ENCODE peak calls at places on chromosomes 12 and 14, in seven cellular contexts. J, P, R, A, T, V and X are unnamed samples.
A peak's percentile ranks its signal among the peaks of the same experiment; 100 is the strongest.

GRCh38 chr12:57455374-57456144 is 452 bp downstream of the INHBE start:
- DNase-seq in P (no peak), R (no peak), T (no peak), A (no peak), V (no peak), J (no peak), X (no peak)

GRCh38 chr14:76007852-76008251 is 22.3 kb downstream of the IFT43 start:
- DNase-seq in A (peak; percentile 18), T (no peak), P (no peak), V (no peak), R (no peak), J (no peak), X (peak; percentile 23)

GRCh38 chr12:13976028-13976584 is 5.3 kb downstream of the GRIN2B start:
- DNase-seq in J (no peak), A (no peak), R (no peak), V (no peak), T (no peak), P (no peak), X (no peak)

GRCh38 chr12:11171953-11172675 is 1.1 kb downstream of the SMIM10L1 start:
- DNase-seq in P (no peak), A (peak; percentile 19), V (no peak), J (peak; percentile 12), T (peak; percentile 27), R (no peak), X (no peak)

GRCh38 chr12:105235747-105236476 is at the start of gene APPL2:
- DNase-seq in V (peak; percentile 91), A (peak; percentile 87), R (peak; percentile 61), J (peak; percentile 88), T (peak; percentile 76), P (peak; percentile 94), X (peak; percentile 94)

GRCh38 chr14:37588956-37589737 is 5.9 kb downstream of the FOXA1 start:
- DNase-seq in P (no peak), V (no peak), R (no peak), J (no peak), T (no peak), A (no peak), X (no peak)

GRCh38 chr14:57275023-57275664 is 6.4 kb downstream of the AP5M1 start:
- DNase-seq in R (no peak), T (peak; percentile 30), J (no peak), V (no peak), P (no peak), A (peak; percentile 5), X (no peak)

GRCh38 chr14:52835122-52835903 is 43.9 kb upstream of the GNPNAT1 start:
- DNase-seq in P (no peak), R (no peak), A (peak; percentile 43), V (no peak), T (peak; percentile 79), J (no peak), X (peak; percentile 70)

GRCh38 chr12:125164541-125164940 is 99.3 kb downstream of the AACS start:
- DNase-seq in T (no peak), J (no peak), A (no peak), P (no peak), R (no peak), V (no peak), X (no peak)

GRCh38 chr14:91228112-91229004 is 16.1 kb downstream of the GPR68 start:
- DNase-seq in V (no peak), P (no peak), R (no peak), J (no peak), A (peak; percentile 84), T (peak; percentile 86), X (peak; percentile 76)

GRCh38 chr12:96400631-96401060 is 407 bp upstream of the CDK17 start:
- DNase-seq in R (no peak), A (peak; percentile 39), T (no peak), V (no peak), J (no peak), P (no peak), X (no peak)

GRCh38 chr14:102403028-102403427 is 40.3 kb downstream of the TECPR2 start:
- DNase-seq in T (no peak), J (no peak), A (no peak), P (no peak), V (no peak), R (no peak), X (no peak)

GRCh38 chr14:43003845-43004244 is 1397.2 kb downstream of the LRFN5 start:
- DNase-seq in A (peak; percentile 1), J (no peak), T (peak; percentile 6), P (no peak), R (no peak), V (no peak), X (no peak)

GRCh38 chr14:63840981-63841380 is 11.8 kb upstream of the SYNE2 start:
- DNase-seq in T (no peak), P (no peak), V (no peak), J (no peak), R (no peak), A (no peak), X (no peak)

GRCh38 chr14:73752297-73752992 is 38.3 kb upstream of the PNMA1 start:
- DNase-seq in T (peak; percentile 70), J (no peak), P (peak; percentile 82), A (peak; percentile 45), R (no peak), V (peak; percentile 66), X (peak; percentile 94)
- H3K4me3 ChIP-seq in T (no peak overlapping the region), J (no peak overlapping the region), P (no peak overlapping the region), A (no peak overlapping the region), R (no peak overlapping the region), V (no peak overlapping the region), X (no peak overlapping the region)

GRCh38 chr14:59695198-59695597 is 118.6 kb upstream of the CCDC175 start:
- DNase-seq in A (no peak), J (no peak), T (no peak), R (no peak), V (no peak), P (no peak), X (no peak)

GRCh38 chr14:59699422-59699821 is 122.8 kb upstream of the CCDC175 start:
- DNase-seq in V (no peak), T (no peak), J (no peak), A (no peak), P (no peak), R (no peak), X (no peak)

GRCh38 chr14:59704054-59704453 is 127.4 kb upstream of the CCDC175 start:
- DNase-seq in T (no peak), J (no peak), P (no peak), R (no peak), A (no peak), V (no peak), X (no peak)

DNA sequence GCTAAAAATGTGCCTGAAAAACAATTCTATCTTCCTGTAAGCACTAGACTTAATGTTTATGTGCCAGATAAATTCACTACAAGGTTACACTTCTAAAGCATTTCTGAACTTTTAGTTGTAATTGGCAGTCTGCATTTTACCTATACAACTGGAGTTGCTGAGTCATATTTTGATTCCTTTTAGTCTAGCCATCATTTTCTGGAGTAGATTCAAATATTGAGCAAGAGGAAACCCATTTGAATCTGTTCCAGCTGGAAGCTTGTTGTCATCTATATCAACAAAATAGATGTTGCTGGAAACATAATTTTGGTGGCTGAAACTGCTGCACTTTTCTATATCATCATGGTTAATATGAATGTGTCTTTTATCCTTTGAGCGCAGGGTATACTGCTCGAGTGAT is 122.2 kb upstream of the CCDC175 start:
- DNase-seq in P (no peak), T (peak; percentile 6), J (no peak), A (no peak), R (no peak), V (no peak), X (no peak)
- H3K27me3 ChIP-seq in P (no peaks in the 10 kb centered on the region), T (no peaks in the 10 kb centered on the region), J (no peaks in the 10 kb centered on the region), A (no peaks in the 10 kb centered on the region), R (no peaks in the 10 kb centered on the region), V (no peaks in the 10 kb centered on the region), X (no peaks in the 10 kb centered on the region)

GRCh38 chr14:106044949-106045596 is 518.7 kb downstream of the TMEM121 start:
- DNase-seq in J (no peak), R (no peak), A (no peak), T (no peak), P (no peak), V (no peak), X (peak; percentile 47)

GRCh38 chr14:106039400-106039799 is 513.0 kb downstream of the TMEM121 start:
- DNase-seq in P (no peak), J (no peak), T (no peak), V (no peak), R (no peak), A (no peak), X (no peak)

DNA sequence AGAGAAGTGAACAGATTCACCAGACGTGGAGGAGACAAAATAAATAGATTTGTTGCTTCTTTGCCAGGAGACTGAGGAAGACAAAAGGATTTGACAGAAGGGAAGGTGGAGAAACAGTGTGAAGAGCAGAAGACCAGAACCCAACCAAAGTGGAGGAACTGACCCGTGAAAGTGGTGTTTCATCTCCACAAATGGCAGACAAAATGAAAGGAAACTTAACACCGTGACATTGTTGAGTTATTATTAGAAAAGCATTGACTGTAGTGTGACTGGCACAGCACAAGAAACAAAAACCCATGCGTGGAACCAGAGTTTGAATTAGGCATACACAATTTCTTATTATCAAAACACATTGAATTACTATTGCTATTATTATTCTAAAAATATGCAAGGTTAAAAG is 518.1 kb downstream of the TMEM121 start:
- DNase-seq in A (no peak), P (no peak), J (no peak), V (no peak), R (no peak), T (no peak), X (no peak)
- H3K9me3 ChIP-seq in A (peaks cover 12% of the 10 kb centered on the region), P (no peaks in the 10 kb centered on the region), J (no peaks in the 10 kb centered on the region), V (no peaks in the 10 kb centered on the region), R (peaks cover 20% of the 10 kb centered on the region), T (peaks cover 2% of the 10 kb centered on the region), X (no peaks in the 10 kb centered on the region)

DNA sequence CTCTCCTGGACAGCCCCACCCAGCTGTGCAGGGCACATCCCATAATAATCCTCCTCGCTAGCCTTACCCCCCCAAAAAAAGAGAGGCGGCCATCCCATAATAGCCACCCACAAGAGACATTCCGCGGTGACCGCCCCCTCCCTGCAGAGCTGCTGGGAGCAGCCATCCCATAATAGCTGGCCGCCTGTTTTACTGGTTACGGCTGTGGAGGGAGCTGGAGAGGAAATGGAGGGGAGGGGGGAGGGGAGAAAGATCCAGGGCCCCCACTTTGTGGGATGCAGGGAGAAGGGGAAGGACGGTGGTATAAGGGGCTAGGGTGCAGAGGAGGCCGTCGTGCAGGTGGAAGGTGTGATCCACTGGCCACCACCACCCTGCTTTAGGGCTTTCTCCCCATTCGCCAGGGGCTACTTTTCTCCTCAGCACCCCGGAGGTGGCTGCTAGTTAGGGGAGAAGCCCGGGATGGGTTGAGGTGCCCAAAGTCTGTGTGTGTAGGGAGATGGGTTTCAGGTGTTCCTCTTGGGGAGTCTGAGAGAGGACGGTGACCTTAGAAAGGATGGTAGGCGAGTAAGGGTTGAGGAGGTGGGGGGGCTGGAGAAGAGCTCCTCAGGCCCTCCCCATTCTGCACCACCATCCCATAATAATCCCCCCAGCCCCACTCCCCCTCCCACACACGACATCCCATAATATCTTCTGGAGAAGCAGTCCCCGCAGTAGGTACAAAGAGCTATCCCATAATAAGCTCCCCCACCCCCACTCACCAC is 6.0 kb upstream of the CHD4 start:
- DNase-seq in P (peak; percentile 91), A (peak; percentile 72), T (peak; percentile 74), J (peak; percentile 66), R (no peak), V (peak; percentile 87), X (peak; percentile 88)
- H3K4me3 ChIP-seq in P (peak overlapping the region; percentile 26), A (no peak overlapping the region), T (peak overlapping the region; percentile 38), J (no peak overlapping the region), R (peak overlapping the region; percentile 35), V (peak overlapping the region; percentile 7), X (peak overlapping the region; percentile 28)

DNA sequence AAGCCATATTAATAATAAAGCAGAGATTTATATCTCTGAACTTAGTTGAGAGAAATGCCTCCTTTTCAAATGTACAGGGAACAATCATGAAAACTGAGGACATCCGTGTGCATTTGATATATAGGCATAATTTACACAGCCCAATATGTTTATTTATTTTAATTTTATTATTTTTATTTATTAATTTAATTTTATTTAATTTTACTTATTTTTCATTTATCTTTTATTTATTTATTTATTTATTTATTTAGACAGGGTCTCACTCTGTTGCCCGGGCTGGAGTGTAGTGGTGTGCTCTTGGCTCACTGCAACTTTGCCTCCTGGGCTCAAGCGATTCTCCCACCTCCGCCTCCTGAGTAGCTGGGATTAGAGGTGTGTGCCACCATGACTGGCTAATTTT is 8.4 kb downstream of the TCL1A start:
- DNase-seq in A (no peak), V (no peak), R (no peak), T (no peak), J (no peak), P (no peak), X (no peak)
- H3K27me3 ChIP-seq in A (no peaks in the 10 kb centered on the region), V (no peaks in the 10 kb centered on the region), R (no peaks in the 10 kb centered on the region), T (no peaks in the 10 kb centered on the region), J (no peaks in the 10 kb centered on the region), P (no peaks in the 10 kb centered on the region), X (no peaks in the 10 kb centered on the region)